ENCODE peak calls at places on chromosome 9, in seven cellular contexts. K, C, S, R, F, T and H are unnamed samples.
A peak's percentile ranks its signal among the peaks of the same experiment; 100 is the strongest.

GRCh38 chr9:6055213-6055612 is 39.8 kb upstream of the RANBP6 start:
- DNase-seq in K (peak; percentile 74), C (peak; percentile 94), S (no peak), R (peak; percentile 93), F (peak; percentile 75), T (peak; percentile 50), H (peak; percentile 92)

GRCh38 chr9:93672622-93673270 is 96.4 kb downstream of the PHF2 start:
- DNase-seq in K (no peak), C (no peak), S (no peak), R (no peak), F (no peak), T (no peak), H (no peak)

GRCh38 chr9:112836394-112836793 is 54.3 kb downstream of the SLC46A2 start:
- DNase-seq in K (no peak), C (no peak), S (no peak), R (no peak), F (no peak), T (no peak), H (peak; percentile 25)

GRCh38 chr9:5554254-5554653 is 43.9 kb downstream of the PDCD1LG2 start:
- DNase-seq in K (no peak), C (no peak), S (no peak), R (peak; percentile 84), F (no peak), T (no peak), H (no peak)

GRCh38 chr9:16532272-16532671 is 338.2 kb downstream of the BNC2 start:
- DNase-seq in K (no peak), C (no peak), S (no peak), R (no peak), F (no peak), T (no peak), H (no peak)

GRCh38 chr9:109975574-109976327 is 195.8 kb downstream of the PALM2AKAP2 start:
- DNase-seq in K (peak; percentile 80), C (no peak), S (no peak), R (no peak), F (no peak), T (no peak), H (no peak)

GRCh38 chr9:133560311-133560710 is 25.8 kb downstream of the ADAMTSL2 start:
- DNase-seq in K (no peak), C (no peak), S (peak; percentile 15), R (no peak), F (no peak), T (no peak), H (no peak)

GRCh38 chr9:72579190-72579589 is 57.8 kb downstream of the TMC1 start:
- DNase-seq in K (peak; percentile 30), C (no peak), S (no peak), R (no peak), F (no peak), T (no peak), H (no peak)

GRCh38 chr9:71911908-71912325 is 478 bp downstream of the C9orf85 start:
- DNase-seq in K (peak; percentile 50), C (no peak), S (no peak), R (no peak), F (no peak), T (no peak), H (no peak)

GRCh38 chr9:80650964-80651555 is 1038.3 kb downstream of the TLE1 start:
- DNase-seq in K (no peak), C (no peak), S (no peak), R (no peak), F (no peak), T (no peak), H (no peak)

GRCh38 chr9:121947683-121948300 is 145.3 kb downstream of the TTLL11 start:
- DNase-seq in K (no peak), C (no peak), S (no peak), R (no peak), F (no peak), T (no peak), H (no peak)

GRCh38 chr9:136517012-136517743 is 28.7 kb downstream of the NOTCH1 start:
- DNase-seq in K (no peak), C (no peak), S (no peak), R (no peak), F (no peak), T (no peak), H (no peak)

GRCh38 chr9:97046228-97046627 is 7.3 kb upstream of the CTSV start:
- DNase-seq in K (no peak), C (no peak), S (no peak), R (no peak), F (no peak), T (no peak), H (no peak)

GRCh38 chr9:135087489-135087791 is at the start of gene OLFM1:
- DNase-seq in K (peak; percentile 95), C (no peak), S (peak; percentile 23), R (peak; percentile 9), F (peak; percentile 32), T (peak; percentile 55), H (peak; percentile 64)

GRCh38 chr9:71506821-71507220 is 261.5 kb downstream of the CEMIP2 start:
- DNase-seq in K (peak; percentile 33), C (no peak), S (no peak), R (no peak), F (no peak), T (no peak), H (no peak)